ENCODE peak calls at places on chromosome 10, in seven cellular contexts. J, U, Q, R, X, M and E are unnamed samples.

GRCh38 chr10:124917168-124917938 is 24.6 kb upstream of the ZRANB1 start:
- DNase-seq in M (peak; percentile 74), Q (peak; percentile 48), X (no peak), U (peak; percentile 71), J (no peak), R (peak; percentile 56), E (peak; percentile 51)

GRCh38 chr10:133310399-133310755 is 1.7 kb downstream of the ZNF511 start:
- DNase-seq in R (no peak), J (no peak), M (no peak), Q (no peak), X (no peak), U (no peak), E (no peak)

GRCh38 chr10:93541402-93542357 is 24.8 kb upstream of the FFAR4 start:
- DNase-seq in M (no peak), Q (peak; percentile 71), U (peak; percentile 63), J (no peak), R (peak; percentile 41), X (no peak), E (no peak)

GRCh38 chr10:11684717-11685645 is 57.2 kb upstream of the ECHDC3 start:
- DNase-seq in U (no peak), X (no peak), J (peak; percentile 83), Q (peak; percentile 79), M (peak; percentile 88), R (peak; percentile 84), E (peak; percentile 65)

GRCh38 chr10:18582803-18583202 is 68.6 kb downstream of the NSUN6 start:
- DNase-seq in Q (no peak), M (no peak), J (no peak), R (peak; percentile 80), X (no peak), U (peak; percentile 3), E (no peak)

GRCh38 chr10:114310346-114310745 is 71.3 kb downstream of the VWA2 start:
- DNase-seq in R (peak; percentile 55), Q (no peak), M (peak; percentile 40), U (no peak), X (no peak), J (no peak), E (no peak)

GRCh38 chr10:93080350-93081046 is 6.8 kb downstream of the CYP26A1 start:
- DNase-seq in U (peak; percentile 67), M (no peak), X (no peak), J (no peak), Q (peak; percentile 87), R (peak; percentile 54), E (no peak)

GRCh38 chr10:51838506-51838905 is 139.1 kb upstream of the CSTF2T start:
- DNase-seq in Q (no peak), M (no peak), X (no peak), U (no peak), R (no peak), J (no peak), E (no peak)

GRCh38 chr10:78768882-78769281 is 299.9 kb upstream of the ZMIZ1 start:
- DNase-seq in Q (no peak), U (no peak), X (no peak), M (no peak), R (no peak), J (no peak), E (peak; percentile 47)